ENCODE peak calls at places on chromosomes 16 and 17, in seven cellular contexts. G is esophagus squamous epithelium, H is fibroblast of pulmonary artery, L is Caco-2, T is AG09319, R is AG10803, V is lower leg skin. Q is an unnamed sample.
A peak's percentile ranks its signal among the peaks of the same experiment; 100 is the strongest.

GRCh38 chr17:50060951-50061712 is 5.2 kb downstream of the ITGA3 start:
- DNase-seq in L (no peak), G (no peak), V (no peak), T (no peak), R (peak; percentile 78), H (peak; percentile 76), Q (no peak)

GRCh38 chr17:80003969-80004368 is 31.7 kb downstream of the TBC1D16 start:
- DNase-seq in R (no peak), V (no peak), T (no peak), L (no peak), H (no peak), G (no peak), Q (no peak)

GRCh38 chr17:59366040-59366757 is 34.7 kb downstream of the YPEL2 start:
- DNase-seq in L (peak; percentile 53), G (no peak), T (no peak), H (no peak), V (no peak), R (no peak), Q (no peak)

GRCh38 chr17:74742978-74743545 is 5.4 kb upstream of the NHERF1 start:
- DNase-seq in T (no peak), G (no peak), L (no peak), V (no peak), H (no peak), R (no peak), Q (no peak)

GRCh38 chr16:83389751-83390150 is 418.0 kb upstream of the HSBP1 start:
- DNase-seq in G (no peak), L (no peak), V (no peak), R (no peak), H (peak; percentile 3), T (no peak), Q (no peak)

GRCh38 chr16:1082952-1083675 is 10.6 kb downstream of the SSTR5 start:
- DNase-seq in T (no peak), G (no peak), R (no peak), V (no peak), L (no peak), H (no peak), Q (no peak)

GRCh38 chr17:21191698-21192097 is 22.3 kb downstream of the TMEM11 start:
- DNase-seq in V (no peak), G (no peak), H (no peak), R (no peak), L (no peak), T (no peak), Q (no peak)

GRCh38 chr17:77555741-77556291 is 402.7 kb upstream of the TNRC6C start:
- DNase-seq in H (peak; percentile 20), L (no peak), T (no peak), R (no peak), V (no peak), G (no peak), Q (no peak)

GRCh38 chr16:69033550-69033949 is 71.9 kb upstream of the HAS3 start:
- DNase-seq in R (no peak), H (no peak), L (no peak), V (peak; percentile 64), T (no peak), G (no peak), Q (no peak)

GRCh38 chr17:60534613-60535157 is 8.6 kb upstream of the APPBP2 start:
- DNase-seq in L (no peak), H (no peak), R (no peak), G (no peak), T (no peak), V (no peak), Q (no peak)

GRCh38 chr17:76103274-76104139 is at the start of gene EXOC7:
- DNase-seq in V (peak; percentile 98), L (peak; percentile 96), R (peak; percentile 85), G (peak; percentile 47), T (peak; percentile 77), H (peak; percentile 91), Q (peak; percentile 97)

GRCh38 chr17:45430738-45431530 is 1.7 kb downstream of the ARHGAP27 start:
- DNase-seq in V (no peak), H (no peak), G (no peak), T (no peak), R (no peak), L (peak; percentile 86), Q (peak; percentile 93)

GRCh38 chr16:78094166-78094565 is 5.3 kb upstream of the WWOX start:
- DNase-seq in R (no peak), T (no peak), G (no peak), H (no peak), V (no peak), L (peak; percentile 34), Q (no peak)

GRCh38 chr16:77540656-77541055 is 105.8 kb upstream of the ADAMTS18 start:
- DNase-seq in R (peak; percentile 91), H (peak; percentile 53), T (peak; percentile 67), G (no peak), L (no peak), V (no peak), Q (no peak)

GRCh38 chr16:88783391-88784073 is 1.5 kb downstream of the PIEZO1 start:
- DNase-seq in H (no peak), V (no peak), G (no peak), R (peak; percentile 47), T (no peak), L (no peak), Q (no peak)

GRCh38 chr16:73177896-73178295 is 130.0 kb upstream of the ZFHX3 start:
- DNase-seq in R (no peak), L (no peak), G (no peak), H (no peak), V (no peak), T (no peak), Q (no peak)

GRCh38 chr16:3908951-3909437 is 28.5 kb upstream of the CREBBP start:
- DNase-seq in R (no peak), T (no peak), G (no peak), H (no peak), L (no peak), V (peak; percentile 74), Q (no peak)

GRCh38 chr17:34780438-34780837 is 180.8 kb downstream of the CCT6B start:
- DNase-seq in T (no peak), H (no peak), L (no peak), R (no peak), G (no peak), V (no peak), Q (no peak)

GRCh38 chr17:28946239-28946638 is 5.1 kb downstream of the PHF12 start:
- DNase-seq in H (peak; percentile 80), L (no peak), G (no peak), V (no peak), R (peak; percentile 76), T (no peak), Q (no peak)

GRCh38 chr17:9170822-9171221 is 149.5 kb downstream of the NTN1 start:
- DNase-seq in R (no peak), G (no peak), H (no peak), V (no peak), L (no peak), T (no peak), Q (no peak)

GRCh38 chr17:27818311-27819170 is 18.2 kb upstream of the NOS2 start:
- DNase-seq in L (no peak), R (no peak), T (no peak), H (peak; percentile 15), V (no peak), G (no peak), Q (no peak)

GRCh38 chr17:27564463-27564862 is 66.5 kb upstream of the LGALS9 start:
- DNase-seq in R (no peak), H (no peak), V (no peak), L (no peak), T (no peak), G (no peak), Q (no peak)

GRCh38 chr16:79656537-79657115 is 56.1 kb upstream of the MAF start:
- DNase-seq in V (no peak), R (no peak), L (no peak), T (no peak), H (no peak), G (no peak), Q (no peak)

DNA sequence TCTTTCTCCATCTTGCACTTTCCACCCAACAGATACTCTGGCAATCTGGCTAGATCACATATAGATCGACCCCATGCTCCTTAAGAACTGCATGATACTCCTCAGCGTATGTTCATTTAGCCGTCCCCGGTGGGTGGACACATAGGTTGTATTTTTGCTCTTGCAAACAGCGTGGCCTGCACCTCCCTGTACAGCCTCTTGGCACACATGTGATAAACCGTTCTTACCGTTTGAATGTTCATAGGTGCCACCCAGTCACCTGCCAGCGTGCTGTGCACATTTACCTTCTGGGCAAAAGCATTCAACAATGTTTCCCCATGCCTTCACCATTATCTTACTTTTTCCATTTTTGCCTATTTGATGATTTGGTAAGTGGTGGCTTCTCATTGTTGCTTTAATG is 6.2 kb downstream of the TNP2 start:
- DNase-seq in T (no peak), H (no peak), V (peak; percentile 74), R (no peak), L (no peak), G (no peak), Q (no peak)
- TF ChIP-seq CTCF in T (no peak), H (no peak), V (no peak), R (no peak), L (no peak), G (no peak), Q (no peak)

GRCh38 chr16:66720766-66721165 is 24.2 kb upstream of the CMTM4 start:
- DNase-seq in R (no peak), G (no peak), L (no peak), T (no peak), V (no peak), H (no peak), Q (no peak)
- TF ChIP-seq CTCF in R (no peak), G (no peak), L (no peak), T (no peak), V (no peak), H (no peak), Q (no peak)

GRCh38 chr17:30829022-30829421 is 2.7 kb upstream of the ATAD5 start:
- DNase-seq in R (no peak), G (no peak), H (no peak), L (no peak), V (no peak), T (no peak), Q (no peak)
- TF ChIP-seq CTCF in R (no peak), G (no peak), H (no peak), L (no peak), V (no peak), T (no peak), Q (no peak)

GRCh38 chr17:72618018-72618509 is 474.4 kb downstream of the SLC39A11 start:
- DNase-seq in R (no peak), L (peak; percentile 90), G (no peak), V (no peak), T (no peak), H (peak; percentile 11), Q (no peak)

GRCh38 chr17:72614871-72615626 is 477.4 kb downstream of the SLC39A11 start:
- DNase-seq in V (no peak), H (peak; percentile 47), L (peak; percentile 87), G (no peak), T (no peak), R (peak; percentile 58), Q (no peak)

GRCh38 chr17:72616457-72616856 is 476.0 kb downstream of the SLC39A11 start:
- DNase-seq in R (no peak), H (no peak), V (no peak), T (no peak), G (no peak), L (no peak), Q (no peak)

GRCh38 chr17:72615627-72615991 is 476.9 kb downstream of the SLC39A11 start:
- DNase-seq in R (no peak), V (no peak), L (no peak), G (no peak), T (no peak), H (no peak), Q (no peak)

DNA sequence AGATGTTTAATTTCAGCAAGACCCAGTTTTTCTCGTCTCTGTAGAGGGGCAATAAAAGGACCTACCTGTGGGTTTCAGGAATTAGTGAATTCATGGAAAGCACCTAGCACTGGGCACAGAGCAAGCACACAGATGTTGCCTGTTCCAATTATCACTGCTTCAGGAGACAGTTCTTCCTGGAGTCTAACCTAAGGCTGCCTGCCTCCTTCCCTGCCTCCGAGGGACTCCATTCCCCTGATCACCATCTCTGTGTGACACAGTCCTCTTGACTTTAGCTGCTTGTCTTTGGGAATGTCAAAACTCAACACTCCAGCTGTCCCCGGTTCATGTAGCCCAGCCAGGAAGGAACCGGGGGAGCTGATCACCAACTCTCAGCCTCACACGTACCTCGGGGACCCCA is 474.9 kb downstream of the SLC39A11 start:
- DNase-seq in H (no peak), T (no peak), G (no peak), L (no peak), V (no peak), R (no peak), Q (no peak)
- TF ChIP-seq CTCF in H (no peak), T (no peak), G (no peak), L (no peak), V (no peak), R (no peak), Q (no peak)